ENCODE peak calls at places on chromosomes 16 and 17, in six cellular contexts. R, Z, K, F, G and T are unnamed samples.

GRCh38 chr16:2825049-2825742 is 4.9 kb upstream of the ZG16B start:
- DNase-seq in R (no peak), Z (no peak), K (no peak), F (no peak), G (no peak), T (no peak)

GRCh38 chr16:78705694-78706093 is 606.2 kb downstream of the WWOX start:
- DNase-seq in R (no peak), Z (no peak), K (peak), F (no peak), G (peak), T (no peak)

GRCh38 chr17:62627904-62628603 is 584 bp downstream of the MRC2 start:
- DNase-seq in R (no peak), Z (no peak), K (no peak), F (peak), G (peak), T (no peak)

GRCh38 chr17:66776999-66777688 is 57.8 kb upstream of the CACNG5 start:
- DNase-seq in R (no peak), Z (no peak), K (no peak), F (no peak), G (no peak), T (no peak)

GRCh38 chr17:30191072-30191471 is 44.4 kb downstream of the SLC6A4 start:
- DNase-seq in R (no peak), Z (no peak), K (no peak), F (no peak), G (no peak), T (no peak)

GRCh38 chr16:67499159-67499558 is 15.8 kb upstream of the AGRP start:
- DNase-seq in R (no peak), Z (no peak), K (no peak), F (no peak), G (no peak), T (no peak)

GRCh38 chr17:73613271-73613941 is 30.8 kb downstream of the SDK2 start:
- DNase-seq in R (no peak), Z (peak), K (no peak), F (no peak), G (no peak), T (no peak)

GRCh38 chr17:29870836-29871430 is 59.1 kb downstream of the SSH2 start:
- DNase-seq in R (no peak), Z (no peak), K (no peak), F (no peak), G (no peak), T (no peak)

GRCh38 chr16:47644166-47644565 is 183.0 kb downstream of the PHKB start:
- DNase-seq in R (no peak), Z (no peak), K (no peak), F (no peak), G (no peak), T (no peak)

GRCh38 chr17:78355045-78355641 is 4.7 kb downstream of the SOCS3 start:
- DNase-seq in R (no peak), Z (no peak), K (no peak), F (no peak), G (no peak), T (no peak)

GRCh38 chr16:72434159-72434558 is 262.2 kb upstream of the PMFBP1 start:
- DNase-seq in R (no peak), Z (no peak), K (no peak), F (no peak), G (no peak), T (no peak)

GRCh38 chr16:2278956-2279800 is 11.3 kb upstream of the RNPS1 start:
- DNase-seq in R (no peak), Z (no peak), K (no peak), F (no peak), G (no peak), T (no peak)

GRCh38 chr16:87061521-87061920 is 255.7 kb downstream of the C16orf95 start:
- DNase-seq in R (no peak), Z (no peak), K (no peak), F (no peak), G (no peak), T (no peak)

GRCh38 chr16:68286153-68287074 is 22.1 kb downstream of the SLC7A6 start:
- DNase-seq in R (no peak), Z (no peak), K (peak), F (no peak), G (no peak), T (no peak)

GRCh38 chr16:68910051-68910450 is 66.7 kb downstream of the TANGO6 start:
- DNase-seq in R (no peak), Z (peak), K (no peak), F (no peak), G (no peak), T (no peak)

GRCh38 chr17:34547453-34548063 is 31.8 kb upstream of the TMEM132E start:
- DNase-seq in R (no peak), Z (no peak), K (no peak), F (no peak), G (no peak), T (no peak)
- TF ChIP-seq CTCF in R (no peak), Z (no peak), K (no peak), F (no peak), G (no peak), T (no peak)

GRCh38 chr16:76879420-76879819 is 311.6 kb upstream of the MON1B start:
- DNase-seq in R (no peak), Z (no peak), K (no peak), F (no peak), G (peak), T (no peak)

GRCh38 chr16:76885776-76886175 is 305.2 kb upstream of the MON1B start:
- DNase-seq in R (no peak), Z (no peak), K (no peak), F (no peak), G (no peak), T (no peak)

GRCh38 chr16:76882105-76882504 is 308.9 kb upstream of the MON1B start:
- DNase-seq in R (no peak), Z (no peak), K (no peak), F (no peak), G (no peak), T (no peak)
- TF ChIP-seq CTCF in R (no peak), Z (no peak), K (no peak), F (no peak), G (no peak), T (no peak)

GRCh38 chr17:40190197-40191021 is 13.1 kb downstream of the RAPGEFL1 start:
- DNase-seq in R (no peak), Z (no peak), K (peak), F (no peak), G (no peak), T (peak)

GRCh38 chr17:40182606-40183005 is 5.3 kb downstream of the RAPGEFL1 start:
- DNase-seq in R (no peak), Z (no peak), K (no peak), F (no peak), G (no peak), T (no peak)

GRCh38 chr17:40191237-40192208 is 14.3 kb downstream of the RAPGEFL1 start:
- DNase-seq in R (peak), Z (peak), K (peak), F (peak), G (peak), T (peak)

GRCh38 chr17:40188694-40189093 is 11.4 kb downstream of the RAPGEFL1 start:
- DNase-seq in R (no peak), Z (no peak), K (no peak), F (no peak), G (no peak), T (no peak)

DNA sequence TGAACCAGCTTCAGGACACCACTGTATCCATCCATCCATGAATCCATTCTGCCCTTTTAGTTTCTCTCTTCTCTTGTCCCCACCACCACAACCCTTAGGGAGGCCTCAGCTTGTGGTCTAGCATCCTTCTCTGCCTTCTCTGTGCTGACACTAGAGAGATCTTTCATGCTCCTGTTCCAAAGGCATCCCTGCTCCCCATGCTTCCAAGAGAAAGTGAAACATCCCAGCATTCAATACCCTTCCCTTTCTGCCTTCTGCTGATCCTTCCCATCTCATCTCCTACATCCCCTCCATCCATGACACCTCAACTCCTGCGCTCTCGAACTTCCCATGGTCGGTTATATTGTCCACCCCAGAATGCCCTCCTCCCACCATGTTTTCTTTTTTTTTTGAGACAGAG is 10.0 kb downstream of the RAPGEFL1 start:
- DNase-seq in R (no peak), Z (no peak), K (no peak), F (no peak), G (no peak), T (no peak)
- TF ChIP-seq CTCF in R (no peak), Z (no peak), K (no peak), F (no peak), G (no peak), T (no peak)

GRCh38 chr17:18139498-18139897 is 30.9 kb downstream of the MYO15A start:
- DNase-seq in R (no peak), Z (no peak), K (no peak), F (no peak), G (no peak), T (no peak)

GRCh38 chr17:18139092-18139491 is 30.5 kb downstream of the MYO15A start:
- DNase-seq in R (no peak), Z (no peak), K (no peak), F (no peak), G (no peak), T (no peak)

GRCh38 chr17:18139949-18140348 is 31.4 kb downstream of the MYO15A start:
- DNase-seq in R (no peak), Z (no peak), K (no peak), F (no peak), G (peak), T (no peak)

GRCh38 chr17:18136357-18136756 is 27.8 kb downstream of the MYO15A start:
- DNase-seq in R (no peak), Z (no peak), K (no peak), F (no peak), G (no peak), T (no peak)

GRCh38 chr17:18138065-18138749 is 29.7 kb downstream of the MYO15A start:
- DNase-seq in R (no peak), Z (no peak), K (no peak), F (no peak), G (no peak), T (no peak)
- TF ChIP-seq CTCF in R (no peak), Z (no peak), K (no peak), F (no peak), G (no peak), T (no peak)